ENCODE peak calls at places on chromosome X, in ten cellular contexts. H, E, L, S, P, D, R, W, V and G are unnamed samples.

GRCh38 chrX:126985960-126986359 is 166.4 kb downstream of the PRR32 start:
- DNase-seq in H (no peak), E (no peak), L (no peak), S (no peak), P (no peak), D (no peak), R (no peak), W (no peak), V (no peak), G (no peak)

GRCh38 chrX:136159615-136160025 is 12.3 kb downstream of the FHL1 start:
- DNase-seq in H (no peak), E (no peak), L (no peak), S (no peak), P (no peak), D (no peak), R (no peak), W (no peak), V (no peak), G (no peak)

GRCh38 chrX:75156537-75156945 is 458 bp upstream of the ABCB7 start:
- DNase-seq in H (no peak), E (peak; percentile 58), L (peak; percentile 4), S (no peak), P (no peak), D (no peak), R (peak; percentile 60), W (no peak), V (no peak), G (no peak)

GRCh38 chrX:64152857-64153256 is 52.7 kb downstream of the AMER1 start:
- DNase-seq in H (no peak), E (no peak), L (no peak), S (peak; percentile 64), P (no peak), D (no peak), R (no peak), W (no peak), V (peak; percentile 11), G (no peak)

GRCh38 chrX:115023139-115023538 is 5.7 kb upstream of the IL13RA2 start:
- DNase-seq in H (no peak), E (peak; percentile 69), L (peak; percentile 38), S (no peak), P (no peak), D (no peak), R (peak; percentile 70), W (peak; percentile 15), V (no peak), G (no peak)

GRCh38 chrX:70694339-70695122 is 214.0 kb downstream of the TEX11 start:
- DNase-seq in H (no peak), E (no peak), L (no peak), S (no peak), P (no peak), D (no peak), R (no peak), W (no peak), V (no peak), G (no peak)

GRCh38 chrX:43676960-43677582 is 21.0 kb downstream of the MAOA start:
- DNase-seq in H (no peak), E (peak; percentile 89), L (peak; percentile 58), S (no peak), P (peak; percentile 11), D (peak; percentile 52), R (peak; percentile 74), W (no peak), V (no peak), G (no peak)

GRCh38 chrX:48606091-48606490 is 8.8 kb downstream of the WDR13 start:
- DNase-seq in H (no peak), E (no peak), L (no peak), S (no peak), P (no peak), D (no peak), R (no peak), W (no peak), V (no peak), G (no peak)

GRCh38 chrX:65407157-65407626 is 127.4 kb downstream of the LAS1L start:
- DNase-seq in H (no peak), E (no peak), L (no peak), S (no peak), P (no peak), D (no peak), R (no peak), W (no peak), V (no peak), G (no peak)

GRCh38 chrX:40938418-40938817 is 146.8 kb upstream of the USP9X start:
- DNase-seq in H (no peak), E (peak; percentile 16), L (peak; percentile 27), S (no peak), P (no peak), D (no peak), R (peak; percentile 30), W (no peak), V (no peak), G (no peak)

GRCh38 chrX:13488706-13489105 is 80.7 kb upstream of the EGFL6 start:
- DNase-seq in H (no peak), E (no peak), L (no peak), S (no peak), P (no peak), D (no peak), R (no peak), W (no peak), V (no peak), G (no peak)

GRCh38 chrX:111131572-111131971 is 35.6 kb downstream of the PAK3 start:
- DNase-seq in H (no peak), E (peak; percentile 64), L (no peak), S (no peak), P (no peak), D (no peak), R (no peak), W (no peak), V (peak; percentile 9), G (no peak)

GRCh38 chrX:119685225-119686066 is 7.5 kb downstream of the SEPTIN6 start:
- DNase-seq in H (peak; percentile 75), E (peak; percentile 58), L (no peak), S (no peak), P (peak; percentile 51), D (peak; percentile 65), R (no peak), W (no peak), V (no peak), G (no peak)

GRCh38 chrX:46567388-46567787 is 6.2 kb upstream of the CHST7 start:
- DNase-seq in H (no peak), E (no peak), L (peak; percentile 80), S (no peak), P (no peak), D (no peak), R (no peak), W (no peak), V (no peak), G (no peak)

GRCh38 chrX:46559062-46559461 is 13.8 kb upstream of the ZNF674 start:
- DNase-seq in H (no peak), E (no peak), L (no peak), S (no peak), P (no peak), D (no peak), R (peak; percentile 74), W (no peak), V (no peak), G (no peak)

GRCh38 chrX:46561931-46562721 is 11.4 kb upstream of the CHST7 start:
- DNase-seq in H (peak; percentile 76), E (no peak), L (no peak), S (no peak), P (peak; percentile 32), D (no peak), R (no peak), W (no peak), V (no peak), G (no peak)
- H3K27ac ChIP-seq in H (peak overlapping the region; percentile 57), E (no peak overlapping the region), L (peak overlapping the region; percentile 38), S (no peak overlapping the region), P (no peak overlapping the region), D (no peak overlapping the region), R (no peak overlapping the region), W (no peak overlapping the region), V (no peak overlapping the region), G (no peak overlapping the region)

GRCh38 chrX:16603822-16604221 is 46.1 kb upstream of the S100G start:
- DNase-seq in H (no peak), E (no peak), L (no peak), S (no peak), P (no peak), D (no peak), R (no peak), W (no peak), V (no peak), G (peak; percentile 0)
- H3K27ac ChIP-seq in H (no peak overlapping the region), E (peak overlapping the region; percentile 67), L (no peak overlapping the region), S (no peak overlapping the region), P (peak overlapping the region; percentile 60), D (no peak overlapping the region), R (peak overlapping the region; percentile 77), W (no peak overlapping the region), V (no peak overlapping the region), G (no peak overlapping the region)

GRCh38 chrX:155333701-155334100 is 713 bp downstream of the CLIC2 start:
- DNase-seq in H (no peak), E (no peak), L (no peak), S (no peak), P (no peak), D (no peak), R (no peak), W (no peak), V (no peak), G (no peak)
- H3K27ac ChIP-seq in H (no peak overlapping the region), E (no peak overlapping the region), L (no peak overlapping the region), S (no peak overlapping the region), P (peak overlapping the region; percentile 16), D (peak overlapping the region; percentile 64), R (no peak overlapping the region), W (no peak overlapping the region), V (no peak overlapping the region), G (peak overlapping the region; percentile 66)

GRCh38 chrX:2351999-2352995 is 148.5 kb downstream of the DHRSX start:
- DNase-seq in H (no peak), E (peak; percentile 96), L (peak; percentile 70), S (no peak), P (no peak), D (no peak), R (peak; percentile 73), W (no peak), V (no peak), G (no peak)
- H3K27ac ChIP-seq in H (no peak overlapping the region), E (peak overlapping the region; percentile 90), L (peak overlapping the region; percentile 84), S (no peak overlapping the region), P (no peak overlapping the region), D (no peak overlapping the region), R (peak overlapping the region; percentile 51), W (peak overlapping the region; percentile 77), V (no peak overlapping the region), G (no peak overlapping the region)

GRCh38 chrX:67563469-67564448 is 19.9 kb downstream of the AR start:
- DNase-seq in H (no peak), E (peak; percentile 31), L (peak; percentile 68), S (no peak), P (peak; percentile 38), D (no peak), R (peak; percentile 74), W (no peak), V (no peak), G (no peak)

GRCh38 chrX:67568769-67569168 is 24.9 kb downstream of the AR start:
- DNase-seq in H (no peak), E (no peak), L (peak; percentile 16), S (no peak), P (peak; percentile 6), D (no peak), R (no peak), W (no peak), V (no peak), G (no peak)

GRCh38 chrX:67564475-67564874 is 20.7 kb downstream of the AR start:
- DNase-seq in H (no peak), E (no peak), L (no peak), S (no peak), P (no peak), D (no peak), R (no peak), W (no peak), V (no peak), G (no peak)
- H3K27ac ChIP-seq in H (no peak overlapping the region), E (peak overlapping the region; percentile 75), L (peak overlapping the region; percentile 82), S (no peak overlapping the region), P (no peak overlapping the region), D (no peak overlapping the region), R (no peak overlapping the region), W (no peak overlapping the region), V (no peak overlapping the region), G (peak overlapping the region; percentile 13)

GRCh38 chrX:11968470-11968869 is 169.8 kb upstream of the FRMPD4 start:
- DNase-seq in H (no peak), E (no peak), L (peak; percentile 93), S (no peak), P (no peak), D (no peak), R (peak; percentile 20), W (no peak), V (no peak), G (no peak)
- H3K27ac ChIP-seq in H (no peak overlapping the region), E (peak overlapping the region; percentile 34), L (peak overlapping the region; percentile 75), S (no peak overlapping the region), P (no peak overlapping the region), D (no peak overlapping the region), R (no peak overlapping the region), W (no peak overlapping the region), V (no peak overlapping the region), G (no peak overlapping the region)